ENCODE peak calls at places on chromosome 17, in ten cellular contexts. P is EL; K is NCI-H82; H is activated CD4-positive, alpha-beta T cell treated with anti-CD3 and anti-CD28 coated beads, Interleukin-2, amount 50 U/mL, for 1 hour; Y is T-helper 1 cell; T is NCI-H526; W is skeletal muscle cell; N is D341Med; A is fibroblast of the conjunctiva; S is OCI-LY7. C is an unnamed sample.

GRCh38 chr17:79084291-79085153 is 9.9 kb downstream of the ENGASE start:
- DNase-seq in A (no peak), S (no peak), K (no peak), T (no peak), W (no peak), Y (no peak), N (no peak), H (no peak), P (no peak), C (no peak)

GRCh38 chr17:32541640-32542039 is 54.8 kb downstream of the CDK5R1 start:
- DNase-seq in A (no peak), P (no peak), H (no peak), S (no peak), N (no peak), K (no peak), Y (no peak), W (no peak), T (no peak), C (no peak)

GRCh38 chr17:2435852-2436251 is 35.0 kb upstream of the MNT start:
- DNase-seq in T (no peak), P (no peak), A (no peak), H (no peak), N (no peak), S (no peak), K (no peak), W (no peak), Y (no peak), C (no peak)

GRCh38 chr17:27630607-27631408 is at the start of gene LGALS9:
- DNase-seq in H (no peak), P (peak), N (peak), W (no peak), A (no peak), T (no peak), Y (no peak), K (no peak), S (peak), C (no peak)

GRCh38 chr17:2814499-2815341 is 18.5 kb downstream of the RAP1GAP2 start:
- DNase-seq in H (peak), W (no peak), K (peak), Y (peak), T (no peak), P (no peak), A (no peak), N (no peak), S (peak), C (no peak)

GRCh38 chr17:20073056-20073979 is 64.2 kb downstream of the SPECC1 start:
- DNase-seq in P (no peak), W (no peak), N (no peak), A (no peak), Y (no peak), H (peak), S (no peak), T (no peak), K (no peak), C (no peak)

GRCh38 chr17:28811594-28812135 is 30.9 kb downstream of the FAM222B start:
- DNase-seq in S (peak), W (no peak), H (no peak), A (no peak), P (peak), T (peak), Y (no peak), K (peak), N (peak), C (no peak)

GRCh38 chr17:81515530-81516041 is 3.0 kb upstream of the ACTG1 start:
- DNase-seq in T (no peak), Y (no peak), H (no peak), A (no peak), N (no peak), S (no peak), P (no peak), W (no peak), K (no peak), C (no peak)

GRCh38 chr17:13725286-13725990 is 123.7 kb upstream of the HS3ST3A1 start:
- DNase-seq in T (no peak), N (no peak), A (peak), H (no peak), Y (no peak), S (no peak), K (no peak), P (peak), W (peak), C (no peak)

GRCh38 chr17:74435775-74436359 is 4.0 kb downstream of the GPRC5C start:
- DNase-seq in S (no peak), K (no peak), N (no peak), T (no peak), W (no peak), P (no peak), A (no peak), Y (no peak), H (no peak), C (no peak)

GRCh38 chr17:5226940-5227878 is 7.5 kb downstream of the SCIMP start:
- DNase-seq in H (no peak), A (no peak), K (no peak), W (no peak), S (peak), N (no peak), P (no peak), Y (no peak), T (no peak), C (no peak)

GRCh38 chr17:80287806-80288579 is 27.3 kb downstream of the RNF213 start:
- DNase-seq in K (no peak), S (no peak), W (no peak), P (no peak), H (no peak), N (no peak), T (no peak), Y (no peak), A (no peak), C (no peak)

GRCh38 chr17:55347341-55347740 is 74.3 kb downstream of the MMD start:
- DNase-seq in H (no peak), K (no peak), P (no peak), N (no peak), S (no peak), W (no peak), A (no peak), Y (no peak), T (no peak), C (no peak)

GRCh38 chr17:43599835-43600234 is 53.7 kb upstream of the ETV4 start:
- DNase-seq in Y (no peak), H (no peak), P (peak), S (no peak), T (no peak), A (peak), W (peak), K (no peak), N (no peak), C (peak)

GRCh38 chr17:79630821-79631639 is 20.2 kb upstream of the RBFOX3 start:
- DNase-seq in P (no peak), W (no peak), T (no peak), N (peak), H (no peak), Y (no peak), S (no peak), A (no peak), K (no peak), C (no peak)

GRCh38 chr17:1724351-1724868 is at the start of gene WDR81:
- DNase-seq in Y (peak), A (peak), W (peak), K (peak), S (peak), T (no peak), H (peak), N (peak), P (peak), C (no peak)

GRCh38 chr17:60750645-60751044 is 73.0 kb downstream of the BCAS3 start:
- DNase-seq in P (no peak), W (no peak), H (no peak), K (no peak), T (no peak), Y (no peak), S (no peak), N (no peak), A (no peak), C (no peak)

GRCh38 chr17:5000237-5000639 is 2.5 kb downstream of the KIF1C start:
- DNase-seq in W (no peak), S (no peak), H (no peak), Y (no peak), P (no peak), T (no peak), A (no peak), N (no peak), K (no peak), C (no peak)

GRCh38 chr17:58232707-58233156 is 5.7 kb upstream of the LPO start:
- DNase-seq in N (no peak), P (peak), Y (no peak), W (peak), A (no peak), K (peak), S (no peak), T (no peak), H (no peak), C (peak)

GRCh38 chr17:43020789-43021738 is 1.1 kb downstream of the VAT1 start:
- DNase-seq in A (peak), W (no peak), S (peak), P (peak), Y (no peak), H (peak), T (no peak), N (peak), K (peak), C (no peak)